ENCODE peak calls at places on chromosomes 2 and 18, in six cellular contexts. One of them, this sample, is unnamed. For H3K4me1, the result is how much of the 10 kb centered on the place peaks cover.

GRCh38 chr2:241736111-241736510 is 1.7 kb downstream of the D2HGDH start:
- DNase-seq in K562: no peak
- DNase-seq in HCT116: no peak
- DNase-seq in endothelial cell of umbilical vein: no peak
- DNase-seq in vagina: no peak
- DNase-seq in adrenal gland: no peak
- DNase-seq in this sample: no peak

GRCh38 chr2:159138642-159139182 is 147.8 kb downstream of the WDSUB1 start:
- DNase-seq in vagina: no peak
- DNase-seq in adrenal gland: no peak
- DNase-seq in K562: no peak
- DNase-seq in HCT116: no peak
- DNase-seq in endothelial cell of umbilical vein: no peak
- DNase-seq in this sample: no peak

GRCh38 chr2:234952270-234953115 is 676 bp downstream of the SH3BP4 start:
- DNase-seq in K562: no peak
- DNase-seq in HCT116: no peak
- DNase-seq in endothelial cell of umbilical vein: peak
- DNase-seq in adrenal gland: peak
- DNase-seq in vagina: no peak
- DNase-seq in this sample: no peak

GRCh38 chr2:96601382-96602292 is 36.5 kb downstream of the KANSL3 start:
- DNase-seq in K562: peak
- DNase-seq in endothelial cell of umbilical vein: no peak
- DNase-seq in vagina: no peak
- DNase-seq in adrenal gland: peak
- DNase-seq in HCT116: no peak
- DNase-seq in this sample: peak

GRCh38 chr2:58609306-58609705 is 368.2 kb upstream of the FANCL start:
- DNase-seq in vagina: no peak
- DNase-seq in endothelial cell of umbilical vein: no peak
- DNase-seq in K562: no peak
- DNase-seq in adrenal gland: no peak
- DNase-seq in HCT116: no peak
- DNase-seq in this sample: no peak

GRCh38 chr2:26462511-26463251 is 15.2 kb downstream of the OTOF start:
- DNase-seq in adrenal gland: peak
- DNase-seq in vagina: no peak
- DNase-seq in HCT116: peak
- DNase-seq in endothelial cell of umbilical vein: peak
- DNase-seq in K562: peak
- DNase-seq in this sample: peak

GRCh38 chr2:86413296-86414085 is 27.7 kb upstream of the KDM3A start:
- DNase-seq in K562: no peak
- DNase-seq in adrenal gland: no peak
- DNase-seq in endothelial cell of umbilical vein: peak
- DNase-seq in vagina: no peak
- DNase-seq in HCT116: no peak
- DNase-seq in this sample: no peak

GRCh38 chr18:34544930-34545329 is 165.2 kb upstream of the DTNA start:
- DNase-seq in vagina: no peak
- DNase-seq in endothelial cell of umbilical vein: no peak
- DNase-seq in K562: no peak
- DNase-seq in adrenal gland: no peak
- DNase-seq in HCT116: no peak
- DNase-seq in this sample: no peak

GRCh38 chr2:56177420-56178220 is 6.2 kb upstream of the CCDC85A start:
- DNase-seq in adrenal gland: no peak
- DNase-seq in HCT116: no peak
- DNase-seq in endothelial cell of umbilical vein: no peak
- DNase-seq in K562: no peak
- DNase-seq in vagina: no peak
- DNase-seq in this sample: no peak

GRCh38 chr2:127611076-127611925 is 34.7 kb upstream of the GPR17 start:
- DNase-seq in adrenal gland: no peak
- DNase-seq in vagina: no peak
- DNase-seq in K562: no peak
- DNase-seq in endothelial cell of umbilical vein: no peak
- DNase-seq in HCT116: no peak
- DNase-seq in this sample: no peak

GRCh38 chr18:22670914-22671313 is 253.2 kb upstream of the CTAGE1 start:
- DNase-seq in HCT116: no peak
- DNase-seq in endothelial cell of umbilical vein: no peak
- DNase-seq in vagina: no peak
- DNase-seq in adrenal gland: no peak
- DNase-seq in K562: no peak
- DNase-seq in this sample: no peak

GRCh38 chr2:198638579-198638978 is 819.2 kb downstream of the SATB2 start:
- DNase-seq in endothelial cell of umbilical vein: no peak
- DNase-seq in K562: no peak
- DNase-seq in HCT116: no peak
- DNase-seq in adrenal gland: no peak
- DNase-seq in vagina: no peak
- DNase-seq in this sample: no peak

GRCh38 chr2:30113617-30114293 is 33.1 kb upstream of the YPEL5 start:
- DNase-seq in adrenal gland: peak
- DNase-seq in vagina: no peak
- DNase-seq in K562: no peak
- DNase-seq in endothelial cell of umbilical vein: peak
- DNase-seq in HCT116: no peak
- DNase-seq in this sample: no peak

GRCh38 chr2:241627675-241628074 is 9.3 kb downstream of the THAP4 start:
- DNase-seq in adrenal gland: no peak
- DNase-seq in HCT116: no peak
- DNase-seq in endothelial cell of umbilical vein: no peak
- DNase-seq in K562: no peak
- DNase-seq in vagina: no peak
- DNase-seq in this sample: no peak

GRCh38 chr2:231245253-231246094 is 47.0 kb downstream of the ARMC9 start:
- DNase-seq in endothelial cell of umbilical vein: peak
- DNase-seq in adrenal gland: peak
- DNase-seq in HCT116: no peak
- DNase-seq in vagina: no peak
- DNase-seq in K562: no peak
- DNase-seq in this sample: peak
- TF ChIP-seq CTCF in endothelial cell of umbilical vein: peak
- TF ChIP-seq CTCF in adrenal gland: no peak
- TF ChIP-seq CTCF in HCT116: peak
- TF ChIP-seq CTCF in vagina: no peak
- TF ChIP-seq CTCF in K562: no peak
- TF ChIP-seq CTCF in this sample: no peak

DNA sequence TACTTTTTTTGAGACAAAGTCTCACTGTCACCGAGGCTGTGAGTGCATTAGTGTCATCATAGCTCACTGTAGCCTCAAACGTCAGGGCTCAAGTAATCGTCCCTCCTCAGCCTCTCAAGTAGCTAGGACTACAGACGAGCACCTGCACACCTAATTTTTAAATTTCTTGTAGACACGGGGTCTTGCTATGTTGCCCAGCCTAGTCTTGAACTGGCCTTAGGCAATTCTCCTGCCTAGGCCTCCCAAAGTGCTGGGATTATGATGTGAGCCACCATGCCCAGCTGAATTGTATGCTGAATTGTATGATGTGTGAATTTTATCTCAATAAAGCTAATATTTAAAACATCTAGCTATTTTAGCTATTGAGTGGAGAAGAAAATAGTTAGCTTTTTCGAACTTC is 18.9 kb downstream of the CAB39 start:
- DNase-seq in K562: no peak
- DNase-seq in vagina: no peak
- DNase-seq in endothelial cell of umbilical vein: no peak
- DNase-seq in HCT116: no peak
- DNase-seq in adrenal gland: no peak
- DNase-seq in this sample: no peak
- H3K4me1 ChIP-seq in K562: under half
- H3K4me1 ChIP-seq in vagina: half or more
- H3K4me1 ChIP-seq in endothelial cell of umbilical vein: under half
- H3K4me1 ChIP-seq in HCT116: under half
- H3K4me1 ChIP-seq in adrenal gland: under half
- H3K4me1 ChIP-seq in this sample: under half

GRCh38 chr2:169571571-169571970 is 2.1 kb downstream of the FASTKD1 start:
- DNase-seq in endothelial cell of umbilical vein: no peak
- DNase-seq in K562: no peak
- DNase-seq in adrenal gland: no peak
- DNase-seq in HCT116: no peak
- DNase-seq in vagina: no peak
- DNase-seq in this sample: no peak
- H3K4me3 ChIP-seq in endothelial cell of umbilical vein: no peak
- H3K4me3 ChIP-seq in K562: peak
- H3K4me3 ChIP-seq in adrenal gland: no peak
- H3K4me3 ChIP-seq in HCT116: no peak
- H3K4me3 ChIP-seq in vagina: no peak
- H3K4me3 ChIP-seq in this sample: no peak

GRCh38 chr2:121075006-121075545 is 209.9 kb downstream of the TFCP2L1 start:
- DNase-seq in HCT116: peak
- DNase-seq in vagina: no peak
- DNase-seq in adrenal gland: peak
- DNase-seq in endothelial cell of umbilical vein: peak
- DNase-seq in K562: peak
- DNase-seq in this sample: peak
- TF ChIP-seq CTCF in HCT116: no peak
- TF ChIP-seq CTCF in vagina: no peak
- TF ChIP-seq CTCF in adrenal gland: no peak
- TF ChIP-seq CTCF in endothelial cell of umbilical vein: no peak
- TF ChIP-seq CTCF in K562: no peak
- TF ChIP-seq CTCF in this sample: no peak

GRCh38 chr2:201135396-201135795 is 19.4 kb downstream of the CFLAR start:
- DNase-seq in K562: no peak
- DNase-seq in HCT116: no peak
- DNase-seq in endothelial cell of umbilical vein: no peak
- DNase-seq in adrenal gland: no peak
- DNase-seq in vagina: no peak
- DNase-seq in this sample: no peak
- H3K4me1 ChIP-seq in K562: under half
- H3K4me1 ChIP-seq in HCT116: under half
- H3K4me1 ChIP-seq in endothelial cell of umbilical vein: half or more
- H3K4me1 ChIP-seq in adrenal gland: half or more
- H3K4me1 ChIP-seq in vagina: half or more
- H3K4me1 ChIP-seq in this sample: under half

GRCh38 chr2:192195548-192196418 is 1.1 kb upstream of the TMEFF2 start:
- DNase-seq in HCT116: no peak
- DNase-seq in K562: peak
- DNase-seq in vagina: no peak
- DNase-seq in adrenal gland: peak
- DNase-seq in endothelial cell of umbilical vein: peak
- DNase-seq in this sample: no peak
- H3K4me3 ChIP-seq in HCT116: peak
- H3K4me3 ChIP-seq in K562: no peak
- H3K4me3 ChIP-seq in vagina: peak
- H3K4me3 ChIP-seq in adrenal gland: no peak
- H3K4me3 ChIP-seq in endothelial cell of umbilical vein: peak
- H3K4me3 ChIP-seq in this sample: no peak

GRCh38 chr2:205321240-205321639 is 361.1 kb upstream of the NRP2 start:
- DNase-seq in HCT116: no peak
- DNase-seq in K562: no peak
- DNase-seq in adrenal gland: no peak
- DNase-seq in endothelial cell of umbilical vein: no peak
- DNase-seq in vagina: no peak
- DNase-seq in this sample: no peak

GRCh38 chr2:205324355-205324754 is 357.9 kb upstream of the NRP2 start:
- DNase-seq in endothelial cell of umbilical vein: no peak
- DNase-seq in K562: no peak
- DNase-seq in vagina: no peak
- DNase-seq in HCT116: no peak
- DNase-seq in adrenal gland: no peak
- DNase-seq in this sample: no peak

DNA sequence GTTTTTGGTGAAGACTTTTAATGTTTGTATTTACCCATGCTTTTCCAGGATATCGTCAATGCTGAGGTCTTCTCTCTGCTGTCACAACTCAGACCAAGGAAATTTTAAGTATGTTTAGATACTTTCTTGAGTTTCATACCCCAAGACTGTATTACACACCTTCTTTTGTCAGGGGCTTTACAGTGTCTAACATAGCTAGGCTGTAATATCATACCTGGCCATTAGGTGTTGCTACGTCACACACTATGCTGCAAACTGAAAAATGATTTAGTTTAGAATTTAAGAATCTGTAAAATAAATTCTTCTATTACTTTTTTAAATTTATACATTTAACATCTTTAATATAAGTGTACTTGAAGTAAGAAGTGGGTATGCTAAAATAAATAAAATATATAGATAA is 358.4 kb upstream of the NRP2 start:
- DNase-seq in HCT116: no peak
- DNase-seq in endothelial cell of umbilical vein: no peak
- DNase-seq in vagina: no peak
- DNase-seq in adrenal gland: no peak
- DNase-seq in K562: no peak
- DNase-seq in this sample: no peak
- TF ChIP-seq CTCF in HCT116: peak
- TF ChIP-seq CTCF in endothelial cell of umbilical vein: no peak
- TF ChIP-seq CTCF in vagina: no peak
- TF ChIP-seq CTCF in adrenal gland: peak
- TF ChIP-seq CTCF in K562: no peak
- TF ChIP-seq CTCF in this sample: peak

GRCh38 chr2:84782717-84783442 is 98.0 kb downstream of the TRABD2A start:
- DNase-seq in vagina: no peak
- DNase-seq in adrenal gland: no peak
- DNase-seq in HCT116: no peak
- DNase-seq in endothelial cell of umbilical vein: no peak
- DNase-seq in K562: no peak
- DNase-seq in this sample: no peak
- H3K4me1 ChIP-seq in vagina: under half
- H3K4me1 ChIP-seq in adrenal gland: under half
- H3K4me1 ChIP-seq in HCT116: under half
- H3K4me1 ChIP-seq in endothelial cell of umbilical vein: under half
- H3K4me1 ChIP-seq in K562: under half
- H3K4me1 ChIP-seq in this sample: under half